ENCODE peak calls at places on chromosomes 12 and 14, in seven cellular contexts. One of them, this sample, is unnamed.
A peak's percentile ranks its signal among the peaks of the same experiment; 100 is the strongest.

GRCh38 chr12:34398706-34399630 is 376.7 kb downstream of the ALG10 start:
- DNase-seq in activated CD4-positive, alpha-beta T cell treated with anti-CD3 and anti-CD28 coated beads, Interleukin-2, amount 10 ng/mL, durations not matched to agents 7 days and 5 days: no peak
- DNase-seq in NCI-H345: no peak
- DNase-seq in A549: no peak
- DNase-seq in germinal center: no peak
- DNase-seq in ureter: peak; percentile 32
- DNase-seq in naive thymus-derived CD4-positive, alpha-beta T cell: peak; percentile 2
- DNase-seq in this sample: peak; percentile 1

GRCh38 chr12:101634724-101635123 is 40.0 kb downstream of the MYBPC1 start:
- DNase-seq in activated CD4-positive, alpha-beta T cell treated with anti-CD3 and anti-CD28 coated beads, Interleukin-2, amount 10 ng/mL, durations not matched to agents 7 days and 5 days: no peak
- DNase-seq in NCI-H345: no peak
- DNase-seq in A549: no peak
- DNase-seq in germinal center: peak; percentile 21
- DNase-seq in ureter: no peak
- DNase-seq in naive thymus-derived CD4-positive, alpha-beta T cell: no peak
- DNase-seq in this sample: no peak

GRCh38 chr12:18612971-18613370 is 124.8 kb downstream of the PLCZ1 start:
- DNase-seq in activated CD4-positive, alpha-beta T cell treated with anti-CD3 and anti-CD28 coated beads, Interleukin-2, amount 10 ng/mL, durations not matched to agents 7 days and 5 days: no peak
- DNase-seq in NCI-H345: no peak
- DNase-seq in A549: no peak
- DNase-seq in germinal center: no peak
- DNase-seq in ureter: no peak
- DNase-seq in naive thymus-derived CD4-positive, alpha-beta T cell: no peak
- DNase-seq in this sample: no peak

GRCh38 chr14:79693935-79694334 is 517.4 kb downstream of the DIO2 start:
- DNase-seq in activated CD4-positive, alpha-beta T cell treated with anti-CD3 and anti-CD28 coated beads, Interleukin-2, amount 10 ng/mL, durations not matched to agents 7 days and 5 days: no peak
- DNase-seq in NCI-H345: no peak
- DNase-seq in A549: no peak
- DNase-seq in germinal center: no peak
- DNase-seq in ureter: no peak
- DNase-seq in naive thymus-derived CD4-positive, alpha-beta T cell: no peak
- DNase-seq in this sample: no peak

GRCh38 chr12:10227648-10228047 is 15.0 kb downstream of the GABARAPL1 start:
- DNase-seq in activated CD4-positive, alpha-beta T cell treated with anti-CD3 and anti-CD28 coated beads, Interleukin-2, amount 10 ng/mL, durations not matched to agents 7 days and 5 days: no peak
- DNase-seq in NCI-H345: no peak
- DNase-seq in A549: no peak
- DNase-seq in germinal center: peak; percentile 37
- DNase-seq in ureter: no peak
- DNase-seq in naive thymus-derived CD4-positive, alpha-beta T cell: no peak
- DNase-seq in this sample: no peak

GRCh38 chr14:104209985-104210520 is 71.7 kb downstream of the KIF26A start:
- DNase-seq in activated CD4-positive, alpha-beta T cell treated with anti-CD3 and anti-CD28 coated beads, Interleukin-2, amount 10 ng/mL, durations not matched to agents 7 days and 5 days: no peak
- DNase-seq in NCI-H345: no peak
- DNase-seq in A549: no peak
- DNase-seq in germinal center: no peak
- DNase-seq in ureter: no peak
- DNase-seq in naive thymus-derived CD4-positive, alpha-beta T cell: no peak
- DNase-seq in this sample: no peak

GRCh38 chr14:74592476-74593191 is 19.4 kb downstream of the LTBP2 start:
- DNase-seq in activated CD4-positive, alpha-beta T cell treated with anti-CD3 and anti-CD28 coated beads, Interleukin-2, amount 10 ng/mL, durations not matched to agents 7 days and 5 days: no peak
- DNase-seq in NCI-H345: no peak
- DNase-seq in A549: no peak
- DNase-seq in germinal center: peak; percentile 19
- DNase-seq in ureter: no peak
- DNase-seq in naive thymus-derived CD4-positive, alpha-beta T cell: no peak
- DNase-seq in this sample: no peak

GRCh38 chr12:6285063-6285477 is 25.4 kb upstream of the PLEKHG6 start:
- DNase-seq in activated CD4-positive, alpha-beta T cell treated with anti-CD3 and anti-CD28 coated beads, Interleukin-2, amount 10 ng/mL, durations not matched to agents 7 days and 5 days: peak; percentile 68
- DNase-seq in NCI-H345: peak; percentile 79
- DNase-seq in A549: peak; percentile 73
- DNase-seq in germinal center: peak; percentile 88
- DNase-seq in ureter: peak; percentile 72
- DNase-seq in naive thymus-derived CD4-positive, alpha-beta T cell: peak; percentile 61
- DNase-seq in this sample: peak; percentile 68

GRCh38 chr14:101491841-101492240 is 69.5 kb upstream of the DIO3 start:
- DNase-seq in activated CD4-positive, alpha-beta T cell treated with anti-CD3 and anti-CD28 coated beads, Interleukin-2, amount 10 ng/mL, durations not matched to agents 7 days and 5 days: no peak
- DNase-seq in NCI-H345: no peak
- DNase-seq in A549: no peak
- DNase-seq in germinal center: no peak
- DNase-seq in ureter: no peak
- DNase-seq in naive thymus-derived CD4-positive, alpha-beta T cell: no peak
- DNase-seq in this sample: peak; percentile 2

GRCh38 chr12:89707992-89708792 is 446 bp downstream of the ATP2B1 start:
- DNase-seq in activated CD4-positive, alpha-beta T cell treated with anti-CD3 and anti-CD28 coated beads, Interleukin-2, amount 10 ng/mL, durations not matched to agents 7 days and 5 days: peak; percentile 39
- DNase-seq in NCI-H345: peak; percentile 39
- DNase-seq in A549: peak; percentile 22
- DNase-seq in germinal center: peak; percentile 42
- DNase-seq in ureter: peak; percentile 54
- DNase-seq in naive thymus-derived CD4-positive, alpha-beta T cell: peak; percentile 53
- DNase-seq in this sample: peak; percentile 43

GRCh38 chr14:60640859-60641721 is 8.2 kb downstream of the SIX1 start:
- DNase-seq in activated CD4-positive, alpha-beta T cell treated with anti-CD3 and anti-CD28 coated beads, Interleukin-2, amount 10 ng/mL, durations not matched to agents 7 days and 5 days: no peak
- DNase-seq in NCI-H345: no peak
- DNase-seq in A549: no peak
- DNase-seq in germinal center: no peak
- DNase-seq in ureter: no peak
- DNase-seq in naive thymus-derived CD4-positive, alpha-beta T cell: no peak
- DNase-seq in this sample: no peak

GRCh38 chr14:59868021-59868420 is 2.6 kb downstream of the RTN1 start:
- DNase-seq in activated CD4-positive, alpha-beta T cell treated with anti-CD3 and anti-CD28 coated beads, Interleukin-2, amount 10 ng/mL, durations not matched to agents 7 days and 5 days: no peak
- DNase-seq in NCI-H345: no peak
- DNase-seq in A549: no peak
- DNase-seq in germinal center: no peak
- DNase-seq in ureter: no peak
- DNase-seq in naive thymus-derived CD4-positive, alpha-beta T cell: no peak
- DNase-seq in this sample: no peak

GRCh38 chr14:61140872-61141271 is 140.3 kb downstream of the TMEM30B start:
- DNase-seq in activated CD4-positive, alpha-beta T cell treated with anti-CD3 and anti-CD28 coated beads, Interleukin-2, amount 10 ng/mL, durations not matched to agents 7 days and 5 days: no peak
- DNase-seq in NCI-H345: no peak
- DNase-seq in A549: no peak
- DNase-seq in germinal center: no peak
- DNase-seq in ureter: no peak
- DNase-seq in naive thymus-derived CD4-positive, alpha-beta T cell: no peak
- DNase-seq in this sample: no peak

GRCh38 chr12:59020541-59020940 is 100.2 kb upstream of the LRIG3 start:
- DNase-seq in activated CD4-positive, alpha-beta T cell treated with anti-CD3 and anti-CD28 coated beads, Interleukin-2, amount 10 ng/mL, durations not matched to agents 7 days and 5 days: no peak
- DNase-seq in NCI-H345: no peak
- DNase-seq in A549: no peak
- DNase-seq in germinal center: no peak
- DNase-seq in ureter: no peak
- DNase-seq in naive thymus-derived CD4-positive, alpha-beta T cell: no peak
- DNase-seq in this sample: no peak

GRCh38 chr14:36580141-36580855 is 2.1 kb downstream of the NKX2-8 start:
- DNase-seq in activated CD4-positive, alpha-beta T cell treated with anti-CD3 and anti-CD28 coated beads, Interleukin-2, amount 10 ng/mL, durations not matched to agents 7 days and 5 days: no peak
- DNase-seq in NCI-H345: no peak
- DNase-seq in A549: no peak
- DNase-seq in germinal center: no peak
- DNase-seq in ureter: no peak
- DNase-seq in naive thymus-derived CD4-positive, alpha-beta T cell: no peak
- DNase-seq in this sample: no peak

This sample was measured in body of pancreas.